ENCODE peak calls at places on chromosomes 11 and 22, in six cellular contexts. D is thyroid gland, G is NCI-H524 treated with DMSO at 0.1 percent for 48 hours, K is OCI-LY7, Z is NCI-H2081, Q is AG04450. F is an unnamed sample.

GRCh38 chr11:126111458-126112116 is 48.9 kb upstream of the CDON start:
- DNase-seq in D (no peak), Z (peak; percentile 19), Q (no peak), K (no peak), G (no peak), F (no peak)

GRCh38 chr11:38456371-38456770 is 1858.3 kb upstream of the RAG2 start:
- DNase-seq in D (no peak), K (no peak), G (no peak), Z (no peak), Q (no peak), F (no peak)

GRCh38 chr11:118095967-118096367 is 9.2 kb upstream of the SMIM35 start:
- DNase-seq in D (no peak), Q (no peak), G (no peak), K (no peak), Z (no peak), F (no peak)

GRCh38 chr11:110415081-110415480 is 14.7 kb upstream of the FDX1 start:
- DNase-seq in K (no peak), D (no peak), G (no peak), Z (no peak), Q (no peak), F (no peak)

GRCh38 chr11:104946907-104947306 is 21.5 kb downstream of the CASP4 start:
- DNase-seq in K (peak; percentile 37), G (no peak), D (no peak), Z (peak; percentile 1), Q (no peak), F (no peak)

GRCh38 chr11:128291835-128292234 is 295.5 kb downstream of the ETS1 start:
- DNase-seq in K (peak; percentile 32), Z (no peak), G (no peak), Q (no peak), D (no peak), F (no peak)

GRCh38 chr22:17213976-17214375 is 5.3 kb downstream of the ADA2 start:
- DNase-seq in K (peak; percentile 67), Z (no peak), D (peak; percentile 56), Q (no peak), G (peak; percentile 22), F (peak; percentile 56)

GRCh38 chr11:6622261-6623171 is 3.3 kb upstream of the TPP1 start:
- DNase-seq in G (no peak), D (no peak), Q (no peak), K (peak; percentile 61), Z (no peak), F (no peak)

GRCh38 chr22:27581241-27581640 is 220.3 kb downstream of the MN1 start:
- DNase-seq in K (no peak), Z (no peak), Q (no peak), D (no peak), G (no peak), F (no peak)

GRCh38 chr11:17547051-17547577 is at the start of gene OTOG:
- DNase-seq in Z (peak; percentile 84), K (no peak), D (peak; percentile 57), Q (no peak), G (no peak), F (no peak)

F was measured in ureter.